ENCODE peak calls at places on chromosomes 1 and 21, in eight cellular contexts. One of them, this sample, is unnamed.
A peak's percentile ranks its signal among the peaks of the same experiment; 100 is the strongest.

GRCh38 chr1:224106568-224107281 is 7.2 kb upstream of the FBXO28 start:
- DNase-seq in iPS DF 6.9: no peak
- DNase-seq in cardiac fibroblast: peak; percentile 59
- DNase-seq in A549: peak; percentile 77
- DNase-seq in prostate gland: peak; percentile 59
- DNase-seq in ovary: no peak
- DNase-seq in SK-N-SH: peak; percentile 51
- DNase-seq in HFF-Myc: no peak
- DNase-seq in this sample: peak; percentile 65

GRCh38 chr21:42058631-42059111 is 12.4 kb upstream of the UMODL1 start:
- DNase-seq in iPS DF 6.9: no peak
- DNase-seq in cardiac fibroblast: no peak
- DNase-seq in A549: no peak
- DNase-seq in prostate gland: no peak
- DNase-seq in ovary: no peak
- DNase-seq in SK-N-SH: no peak
- DNase-seq in HFF-Myc: no peak
- DNase-seq in this sample: no peak

GRCh38 chr1:54763814-54764131 is 550 bp downstream of the PARS2 start:
- DNase-seq in iPS DF 6.9: no peak
- DNase-seq in cardiac fibroblast: no peak
- DNase-seq in A549: no peak
- DNase-seq in prostate gland: no peak
- DNase-seq in ovary: no peak
- DNase-seq in SK-N-SH: peak; percentile 44
- DNase-seq in HFF-Myc: no peak
- DNase-seq in this sample: no peak

GRCh38 chr1:235998812-235999211 is 66.1 kb downstream of the NID1 start:
- DNase-seq in iPS DF 6.9: no peak
- DNase-seq in cardiac fibroblast: peak; percentile 50
- DNase-seq in A549: no peak
- DNase-seq in prostate gland: no peak
- DNase-seq in ovary: no peak
- DNase-seq in SK-N-SH: no peak
- DNase-seq in HFF-Myc: peak; percentile 69
- DNase-seq in this sample: no peak

GRCh38 chr1:19695772-19696171 is 31.1 kb downstream of the HTR6 start:
- DNase-seq in iPS DF 6.9: no peak
- DNase-seq in cardiac fibroblast: no peak
- DNase-seq in A549: no peak
- DNase-seq in prostate gland: no peak
- DNase-seq in ovary: no peak
- DNase-seq in SK-N-SH: no peak
- DNase-seq in HFF-Myc: no peak
- DNase-seq in this sample: peak; percentile 60

GRCh38 chr1:178055779-178056471 is 38.0 kb upstream of the RASAL2 start:
- DNase-seq in iPS DF 6.9: no peak
- DNase-seq in cardiac fibroblast: peak; percentile 63
- DNase-seq in A549: peak; percentile 81
- DNase-seq in prostate gland: no peak
- DNase-seq in ovary: no peak
- DNase-seq in SK-N-SH: no peak
- DNase-seq in HFF-Myc: no peak
- DNase-seq in this sample: no peak

GRCh38 chr1:183685112-183685713 is 32.1 kb upstream of the APOBEC4 start:
- DNase-seq in iPS DF 6.9: no peak
- DNase-seq in cardiac fibroblast: peak; percentile 77
- DNase-seq in A549: peak; percentile 61
- DNase-seq in prostate gland: no peak
- DNase-seq in ovary: no peak
- DNase-seq in SK-N-SH: peak; percentile 56
- DNase-seq in HFF-Myc: peak; percentile 35
- DNase-seq in this sample: peak; percentile 45

GRCh38 chr1:175090775-175091174 is 23.1 kb downstream of the TNN start:
- DNase-seq in iPS DF 6.9: no peak
- DNase-seq in cardiac fibroblast: no peak
- DNase-seq in A549: no peak
- DNase-seq in prostate gland: no peak
- DNase-seq in ovary: no peak
- DNase-seq in SK-N-SH: no peak
- DNase-seq in HFF-Myc: no peak
- DNase-seq in this sample: no peak

GRCh38 chr1:174358786-174359453 is 88.8 kb upstream of the GPR52 start:
- DNase-seq in iPS DF 6.9: no peak
- DNase-seq in cardiac fibroblast: peak; percentile 6
- DNase-seq in A549: no peak
- DNase-seq in prostate gland: no peak
- DNase-seq in ovary: no peak
- DNase-seq in SK-N-SH: no peak
- DNase-seq in HFF-Myc: no peak
- DNase-seq in this sample: peak; percentile 25

GRCh38 chr1:67639336-67639735 is 45.7 kb upstream of the GADD45A start:
- DNase-seq in iPS DF 6.9: no peak
- DNase-seq in cardiac fibroblast: peak; percentile 31
- DNase-seq in A549: no peak
- DNase-seq in prostate gland: no peak
- DNase-seq in ovary: no peak
- DNase-seq in SK-N-SH: no peak
- DNase-seq in HFF-Myc: no peak
- DNase-seq in this sample: no peak

GRCh38 chr1:111656093-111657017 is 36.8 kb downstream of the RAP1A start:
- DNase-seq in iPS DF 6.9: no peak
- DNase-seq in cardiac fibroblast: peak; percentile 78
- DNase-seq in A549: peak; percentile 44
- DNase-seq in prostate gland: peak; percentile 14
- DNase-seq in ovary: peak; percentile 64
- DNase-seq in SK-N-SH: peak; percentile 59
- DNase-seq in HFF-Myc: peak; percentile 37
- DNase-seq in this sample: peak; percentile 46

GRCh38 chr1:41517039-41517438 is 32.6 kb upstream of the EDN2 start:
- DNase-seq in iPS DF 6.9: no peak
- DNase-seq in cardiac fibroblast: no peak
- DNase-seq in A549: no peak
- DNase-seq in prostate gland: no peak
- DNase-seq in ovary: no peak
- DNase-seq in SK-N-SH: no peak
- DNase-seq in HFF-Myc: no peak
- DNase-seq in this sample: no peak

GRCh38 chr1:99850458-99850974 is 355 bp downstream of the AGL start:
- DNase-seq in iPS DF 6.9: no peak
- DNase-seq in cardiac fibroblast: no peak
- DNase-seq in A549: no peak
- DNase-seq in prostate gland: peak; percentile 9
- DNase-seq in ovary: no peak
- DNase-seq in SK-N-SH: no peak
- DNase-seq in HFF-Myc: no peak
- DNase-seq in this sample: no peak

GRCh38 chr1:229842302-229843255 is 216.5 kb downstream of the URB2 start:
- DNase-seq in iPS DF 6.9: no peak
- DNase-seq in cardiac fibroblast: no peak
- DNase-seq in A549: no peak
- DNase-seq in prostate gland: no peak
- DNase-seq in ovary: no peak
- DNase-seq in SK-N-SH: no peak
- DNase-seq in HFF-Myc: no peak
- DNase-seq in this sample: no peak

GRCh38 chr1:5648410-5649165 is 343.6 kb downstream of the NPHP4 start:
- DNase-seq in iPS DF 6.9: no peak
- DNase-seq in cardiac fibroblast: peak; percentile 9
- DNase-seq in A549: no peak
- DNase-seq in prostate gland: no peak
- DNase-seq in ovary: no peak
- DNase-seq in SK-N-SH: no peak
- DNase-seq in HFF-Myc: no peak
- DNase-seq in this sample: no peak

GRCh38 chr1:39105841-39106765 is 80.0 kb downstream of the NDUFS5 start:
- DNase-seq in iPS DF 6.9: no peak
- DNase-seq in cardiac fibroblast: peak; percentile 52
- DNase-seq in A549: peak; percentile 46
- DNase-seq in prostate gland: peak; percentile 35
- DNase-seq in ovary: peak; percentile 73
- DNase-seq in SK-N-SH: peak; percentile 54
- DNase-seq in HFF-Myc: no peak
- DNase-seq in this sample: peak; percentile 71

GRCh38 chr1:80917225-80917624 is 883.5 kb upstream of the ADGRL2 start:
- DNase-seq in iPS DF 6.9: no peak
- DNase-seq in cardiac fibroblast: no peak
- DNase-seq in A549: no peak
- DNase-seq in prostate gland: no peak
- DNase-seq in ovary: no peak
- DNase-seq in SK-N-SH: peak; percentile 34
- DNase-seq in HFF-Myc: no peak
- DNase-seq in this sample: no peak

GRCh38 chr1:59025201-59025600 is 241.4 kb upstream of the JUN start:
- DNase-seq in iPS DF 6.9: no peak
- DNase-seq in cardiac fibroblast: peak; percentile 34
- DNase-seq in A549: no peak
- DNase-seq in prostate gland: no peak
- DNase-seq in ovary: no peak
- DNase-seq in SK-N-SH: no peak
- DNase-seq in HFF-Myc: no peak
- DNase-seq in this sample: no peak

GRCh38 chr1:91541918-91542533 is 41.4 kb downstream of the CDC7 start:
- DNase-seq in iPS DF 6.9: no peak
- DNase-seq in cardiac fibroblast: no peak
- DNase-seq in A549: no peak
- DNase-seq in prostate gland: no peak
- DNase-seq in ovary: no peak
- DNase-seq in SK-N-SH: no peak
- DNase-seq in HFF-Myc: no peak
- DNase-seq in this sample: no peak

GRCh38 chr1:54571803-54572202 is 23.8 kb downstream of the ACOT11 start:
- DNase-seq in iPS DF 6.9: no peak
- DNase-seq in cardiac fibroblast: peak; percentile 25
- DNase-seq in A549: no peak
- DNase-seq in prostate gland: no peak
- DNase-seq in ovary: no peak
- DNase-seq in SK-N-SH: peak; percentile 48
- DNase-seq in HFF-Myc: no peak
- DNase-seq in this sample: peak; percentile 87

GRCh38 chr1:115727706-115728249 is 40.7 kb downstream of the CASQ2 start:
- DNase-seq in iPS DF 6.9: no peak
- DNase-seq in cardiac fibroblast: peak; percentile 90
- DNase-seq in A549: peak; percentile 1
- DNase-seq in prostate gland: no peak
- DNase-seq in ovary: peak; percentile 81
- DNase-seq in SK-N-SH: no peak
- DNase-seq in HFF-Myc: peak; percentile 84
- DNase-seq in this sample: no peak

GRCh38 chr21:36729301-36729970 is 30.5 kb downstream of the SIM2 start:
- DNase-seq in iPS DF 6.9: no peak
- DNase-seq in cardiac fibroblast: no peak
- DNase-seq in A549: no peak
- DNase-seq in prostate gland: no peak
- DNase-seq in ovary: no peak
- DNase-seq in SK-N-SH: no peak
- DNase-seq in HFF-Myc: no peak
- DNase-seq in this sample: peak; percentile 27

GRCh38 chr1:235052067-235053008 is 76.3 kb downstream of the TOMM20 start:
- DNase-seq in iPS DF 6.9: no peak
- DNase-seq in cardiac fibroblast: no peak
- DNase-seq in A549: no peak
- DNase-seq in prostate gland: no peak
- DNase-seq in ovary: no peak
- DNase-seq in SK-N-SH: no peak
- DNase-seq in HFF-Myc: no peak
- DNase-seq in this sample: no peak

GRCh38 chr1:30824736-30825429 is 67.3 kb upstream of the LAPTM5 start:
- DNase-seq in iPS DF 6.9: no peak
- DNase-seq in cardiac fibroblast: no peak
- DNase-seq in A549: no peak
- DNase-seq in prostate gland: no peak
- DNase-seq in ovary: no peak
- DNase-seq in SK-N-SH: no peak
- DNase-seq in HFF-Myc: no peak
- DNase-seq in this sample: no peak

GRCh38 chr1:30823969-30824735 is 66.6 kb upstream of the LAPTM5 start:
- DNase-seq in iPS DF 6.9: peak; percentile 88
- DNase-seq in cardiac fibroblast: peak; percentile 99
- DNase-seq in A549: peak; percentile 93
- DNase-seq in prostate gland: peak; percentile 95
- DNase-seq in ovary: peak; percentile 97
- DNase-seq in SK-N-SH: peak; percentile 99
- DNase-seq in HFF-Myc: peak; percentile 97
- DNase-seq in this sample: peak; percentile 100

GRCh38 chr1:30822966-30823581 is 65.5 kb upstream of the LAPTM5 start:
- DNase-seq in iPS DF 6.9: no peak
- DNase-seq in cardiac fibroblast: no peak
- DNase-seq in A549: no peak
- DNase-seq in prostate gland: no peak
- DNase-seq in ovary: no peak
- DNase-seq in SK-N-SH: no peak
- DNase-seq in HFF-Myc: no peak
- DNase-seq in this sample: no peak

GRCh38 chr1:30822006-30822405 is 64.4 kb upstream of the LAPTM5 start:
- DNase-seq in iPS DF 6.9: no peak
- DNase-seq in cardiac fibroblast: no peak
- DNase-seq in A549: no peak
- DNase-seq in prostate gland: no peak
- DNase-seq in ovary: no peak
- DNase-seq in SK-N-SH: no peak
- DNase-seq in HFF-Myc: no peak
- DNase-seq in this sample: no peak

GRCh38 chr1:30823627-30823968 is 66.0 kb upstream of the LAPTM5 start:
- DNase-seq in iPS DF 6.9: no peak
- DNase-seq in cardiac fibroblast: no peak
- DNase-seq in A549: no peak
- DNase-seq in prostate gland: no peak
- DNase-seq in ovary: peak; percentile 25
- DNase-seq in SK-N-SH: no peak
- DNase-seq in HFF-Myc: no peak
- DNase-seq in this sample: no peak
- H3K4me3 ChIP-seq in iPS DF 6.9: no peak overlapping the region
- H3K4me3 ChIP-seq in cardiac fibroblast: peak overlapping the region; percentile 28
- H3K4me3 ChIP-seq in A549: peak overlapping the region; percentile 40
- H3K4me3 ChIP-seq in prostate gland: no peak overlapping the region
- H3K4me3 ChIP-seq in ovary: peak overlapping the region; percentile 48
- H3K4me3 ChIP-seq in SK-N-SH: peak overlapping the region; percentile 54
- H3K4me3 ChIP-seq in HFF-Myc: peak overlapping the region; percentile 43
- H3K4me3 ChIP-seq in this sample: no peak overlapping the region

GRCh38 chr1:161021959-161022332 is 994 bp upstream of the F11R start:
- DNase-seq in iPS DF 6.9: no peak
- DNase-seq in cardiac fibroblast: peak; percentile 22
- DNase-seq in A549: peak; percentile 58
- DNase-seq in prostate gland: no peak
- DNase-seq in ovary: no peak
- DNase-seq in SK-N-SH: no peak
- DNase-seq in HFF-Myc: no peak
- DNase-seq in this sample: no peak
- H3K4me3 ChIP-seq in iPS DF 6.9: no peak overlapping the region
- H3K4me3 ChIP-seq in cardiac fibroblast: no peak overlapping the region
- H3K4me3 ChIP-seq in A549: peak overlapping the region; percentile 67
- H3K4me3 ChIP-seq in prostate gland: peak overlapping the region; percentile 62
- H3K4me3 ChIP-seq in ovary: no peak overlapping the region
- H3K4me3 ChIP-seq in SK-N-SH: no peak overlapping the region
- H3K4me3 ChIP-seq in HFF-Myc: no peak overlapping the region
- H3K4me3 ChIP-seq in this sample: peak overlapping the region; percentile 88

GRCh38 chr1:164905891-164906290 is 346.9 kb downstream of the PBX1 start:
- DNase-seq in iPS DF 6.9: no peak
- DNase-seq in cardiac fibroblast: no peak
- DNase-seq in A549: no peak
- DNase-seq in prostate gland: no peak
- DNase-seq in ovary: no peak
- DNase-seq in SK-N-SH: no peak
- DNase-seq in HFF-Myc: no peak
- DNase-seq in this sample: no peak
- H3K4me3 ChIP-seq in iPS DF 6.9: no peak overlapping the region
- H3K4me3 ChIP-seq in cardiac fibroblast: no peak overlapping the region
- H3K4me3 ChIP-seq in A549: no peak overlapping the region
- H3K4me3 ChIP-seq in prostate gland: no peak overlapping the region
- H3K4me3 ChIP-seq in ovary: no peak overlapping the region
- H3K4me3 ChIP-seq in SK-N-SH: no peak overlapping the region
- H3K4me3 ChIP-seq in HFF-Myc: no peak overlapping the region
- H3K4me3 ChIP-seq in this sample: no peak overlapping the region

GRCh38 chr1:11649624-11650330 is 4.5 kb downstream of the FBXO2 start:
- DNase-seq in iPS DF 6.9: no peak
- DNase-seq in cardiac fibroblast: no peak
- DNase-seq in A549: no peak
- DNase-seq in prostate gland: no peak
- DNase-seq in ovary: no peak
- DNase-seq in SK-N-SH: no peak
- DNase-seq in HFF-Myc: no peak
- DNase-seq in this sample: no peak
- H3K4me3 ChIP-seq in iPS DF 6.9: no peak overlapping the region
- H3K4me3 ChIP-seq in cardiac fibroblast: no peak overlapping the region
- H3K4me3 ChIP-seq in A549: peak overlapping the region; percentile 26
- H3K4me3 ChIP-seq in prostate gland: no peak overlapping the region
- H3K4me3 ChIP-seq in ovary: no peak overlapping the region
- H3K4me3 ChIP-seq in SK-N-SH: no peak overlapping the region
- H3K4me3 ChIP-seq in HFF-Myc: no peak overlapping the region
- H3K4me3 ChIP-seq in this sample: no peak overlapping the region